ENCODE peak calls at places on chromosomes 4 and X, in four cellular contexts. One of them, this sample, is unnamed.

GRCh38 chr4:150582101-150582565 is at the start of gene MAB21L2:
- DNase-seq in IMR-90: peak
- DNase-seq in M059J: peak
- DNase-seq in DMS79: no peak
- DNase-seq in this sample: no peak

GRCh38 chr4:36737691-36738090 is 456.3 kb downstream of the DTHD1 start:
- DNase-seq in IMR-90: no peak
- DNase-seq in M059J: no peak
- DNase-seq in DMS79: no peak
- DNase-seq in this sample: no peak

GRCh38 chrX:73268463-73268862 is 53.8 kb upstream of the NAP1L2 start:
- DNase-seq in IMR-90: no peak
- DNase-seq in M059J: no peak
- DNase-seq in DMS79: no peak
- DNase-seq in this sample: no peak

GRCh38 chr4:92253986-92254671 is 49.6 kb upstream of the GRID2 start:
- DNase-seq in IMR-90: no peak
- DNase-seq in M059J: no peak
- DNase-seq in DMS79: no peak
- DNase-seq in this sample: no peak

GRCh38 chr4:77931452-77932135 is 69.0 kb downstream of the MRPL1 start:
- DNase-seq in IMR-90: peak
- DNase-seq in M059J: peak
- DNase-seq in DMS79: no peak
- DNase-seq in this sample: peak

GRCh38 chr4:688695-689497 is at the start of gene SLC49A3:
- DNase-seq in IMR-90: no peak
- DNase-seq in M059J: no peak
- DNase-seq in DMS79: no peak
- DNase-seq in this sample: no peak

GRCh38 chr4:17033256-17034245 is 135.1 kb upstream of the LDB2 start:
- DNase-seq in IMR-90: peak
- DNase-seq in M059J: peak
- DNase-seq in DMS79: no peak
- DNase-seq in this sample: no peak

GRCh38 chr4:86401826-86402225 is 42.0 kb upstream of the MAPK10 start:
- DNase-seq in IMR-90: peak
- DNase-seq in M059J: no peak
- DNase-seq in DMS79: no peak
- DNase-seq in this sample: no peak

GRCh38 chr4:69546121-69546520 is 50.4 kb upstream of the UGT2B4 start:
- DNase-seq in IMR-90: no peak
- DNase-seq in M059J: peak
- DNase-seq in DMS79: no peak
- DNase-seq in this sample: no peak

GRCh38 chr4:82864336-82865001 is 26.5 kb downstream of the SEC31A start:
- DNase-seq in IMR-90: no peak
- DNase-seq in M059J: no peak
- DNase-seq in DMS79: no peak
- DNase-seq in this sample: no peak

GRCh38 chr4:24730256-24731001 is 64.9 kb upstream of the SOD3 start:
- DNase-seq in IMR-90: peak
- DNase-seq in M059J: peak
- DNase-seq in DMS79: peak
- DNase-seq in this sample: peak

GRCh38 chrX:10052906-10053625 is 85.9 kb downstream of the CLDN34 start:
- DNase-seq in IMR-90: no peak
- DNase-seq in M059J: peak
- DNase-seq in DMS79: no peak
- DNase-seq in this sample: peak